ENCODE peak calls at places on chromosomes 12 and 14, in six cellular contexts. J is HTR-8/SVneo, A is small intestine, S is foreskin fibroblast, I is MV-4-11, X is LoVo. O is an unnamed sample.

GRCh38 chr14:68486033-68486732 is 306.7 kb downstream of the ZFP36L1 start:
- DNase-seq in J (no peak), A (peak), S (no peak), I (no peak), X (no peak), O (no peak)

GRCh38 chr12:55642275-55643068 is 5.8 kb downstream of the OR10P1 start:
- DNase-seq in J (no peak), A (no peak), S (no peak), I (peak), X (no peak), O (peak)

GRCh38 chr12:114769634-114770033 is 85.7 kb upstream of the TBX3 start:
- DNase-seq in J (no peak), A (no peak), S (peak), I (peak), X (no peak), O (no peak)

GRCh38 chr14:29235991-29236390 is 469.4 kb downstream of the FOXG1 start:
- DNase-seq in J (no peak), A (no peak), S (peak), I (no peak), X (no peak), O (no peak)

GRCh38 chr14:57364659-57365450 is 25.5 kb upstream of the NAA30 start:
- DNase-seq in J (no peak), A (no peak), S (no peak), I (no peak), X (no peak), O (no peak)

GRCh38 chr14:73258845-73259611 is 21.7 kb downstream of the PAPLN start:
- DNase-seq in J (no peak), A (no peak), S (no peak), I (no peak), X (no peak), O (no peak)

GRCh38 chr14:72049462-72049861 is 117.2 kb downstream of the RGS6 start:
- DNase-seq in J (no peak), A (no peak), S (no peak), I (no peak), X (no peak), O (no peak)

GRCh38 chr14:94058674-94059138 is 22.3 kb downstream of the DDX24 start:
- DNase-seq in J (no peak), A (no peak), S (no peak), I (no peak), X (no peak), O (no peak)

GRCh38 chr12:109752117-109753053 is 38.8 kb downstream of the FAM222A start:
- DNase-seq in J (no peak), A (no peak), S (no peak), I (no peak), X (no peak), O (no peak)

GRCh38 chr12:46503637-46504036 is 131.1 kb upstream of the SLC38A2 start:
- DNase-seq in J (no peak), A (no peak), S (no peak), I (no peak), X (no peak), O (no peak)

GRCh38 chr12:65248656-65249633 is 29.5 kb upstream of the MSRB3 start:
- DNase-seq in J (no peak), A (no peak), S (no peak), I (no peak), X (no peak), O (no peak)

GRCh38 chr14:96086032-96086431 is 46.9 kb downstream of the C14orf132 start:
- DNase-seq in J (peak), A (no peak), S (peak), I (no peak), X (no peak), O (no peak)

GRCh38 chr12:121505513-121505912 is 75.3 kb downstream of the KDM2B start:
- DNase-seq in J (no peak), A (no peak), S (no peak), I (no peak), X (no peak), O (no peak)

GRCh38 chr12:108198043-108198442 is 69.0 kb downstream of the WSCD2 start:
- DNase-seq in J (no peak), A (no peak), S (no peak), I (no peak), X (no peak), O (no peak)

GRCh38 chr14:55065411-55065810 is 14.0 kb downstream of the MAPK1IP1L start:
- DNase-seq in J (no peak), A (no peak), S (no peak), I (no peak), X (no peak), O (no peak)

GRCh38 chr12:65741662-65742480 is 82.4 kb upstream of the HMGA2 start:
- DNase-seq in J (peak), A (no peak), S (peak), I (no peak), X (peak), O (peak)

GRCh38 chr12:48917857-48918537 is 7.3 kb downstream of the FKBP11 start:
- DNase-seq in J (no peak), A (peak), S (no peak), I (peak), X (no peak), O (no peak)

GRCh38 chr14:100290607-100291304 is 15.5 kb downstream of the SLC25A29 start:
- DNase-seq in J (no peak), A (no peak), S (no peak), I (no peak), X (no peak), O (no peak)

GRCh38 chr14:79437951-79438350 is 773.4 kb downstream of the DIO2 start:
- DNase-seq in J (no peak), A (no peak), S (no peak), I (no peak), X (no peak), O (no peak)

GRCh38 chr12:107318804-107319535 is 225.6 kb upstream of the CRY1 start:
- DNase-seq in J (no peak), A (peak), S (no peak), I (no peak), X (peak), O (no peak)

GRCh38 chr12:76449572-76449971 is 101.4 kb upstream of the BBS10 start:
- DNase-seq in J (no peak), A (no peak), S (peak), I (peak), X (no peak), O (no peak)

GRCh38 chr12:111409403-111410228 is 3.9 kb downstream of the SH2B3 start:
- DNase-seq in J (peak), A (no peak), S (peak), I (peak), X (no peak), O (no peak)

GRCh38 chr14:38074091-38074490 is 133.6 kb upstream of the SSTR1 start:
- DNase-seq in J (no peak), A (no peak), S (no peak), I (no peak), X (no peak), O (no peak)

GRCh38 chr12:32596031-32596430 is 83.1 kb upstream of the DNM1L start:
- DNase-seq in J (no peak), A (no peak), S (no peak), I (no peak), X (no peak), O (no peak)

GRCh38 chr12:91877022-91877421 is 268.6 kb downstream of the BTG1 start:
- DNase-seq in J (no peak), A (peak), S (peak), I (peak), X (no peak), O (peak)

GRCh38 chr14:58280954-58281787 is 17.2 kb upstream of the ARID4A start:
- DNase-seq in J (peak), A (peak), S (peak), I (peak), X (no peak), O (peak)

GRCh38 chr14:64303471-64303917 is 9.3 kb upstream of the ESR2 start:
- DNase-seq in J (peak), A (peak), S (peak), I (peak), X (peak), O (peak)

GRCh38 chr12:119122047-119122446 is 56.7 kb upstream of the HSPB8 start:
- DNase-seq in J (no peak), A (no peak), S (no peak), I (no peak), X (no peak), O (no peak)

GRCh38 chr12:127620956-127621355 is 646.0 kb upstream of the TMEM132C start:
- DNase-seq in J (no peak), A (no peak), S (no peak), I (no peak), X (no peak), O (no peak)

O was measured in naive B cell.